ENCODE peak calls at places on chromosome 15, in nine cellular contexts. K, A, E, G, P, M, Z, Y and I are unnamed samples.

GRCh38 chr15:58520464-58520863 is 88.7 kb downstream of the LIPC start:
- DNase-seq in M (no peak), A (no peak), Y (no peak), G (no peak), Z (no peak), K (peak; percentile 44), P (no peak), E (no peak), I (no peak)

GRCh38 chr15:73697033-73697467 is 12.9 kb downstream of the CD276 start:
- DNase-seq in M (peak; percentile 90), E (peak; percentile 98), P (peak; percentile 96), Z (peak; percentile 66), G (peak; percentile 98), K (peak; percentile 78), Y (peak; percentile 95), A (peak; percentile 75), I (peak; percentile 77)

GRCh38 chr15:51180534-51180933 is 85.8 kb upstream of the TNFAIP8L3 start:
- DNase-seq in Y (no peak), P (no peak), A (no peak), G (no peak), K (no peak), E (no peak), Z (no peak), M (no peak), I (no peak)

GRCh38 chr15:45635191-45635638 is 386 bp downstream of the SQOR start:
- DNase-seq in M (peak; percentile 78), K (no peak), P (peak; percentile 51), Z (peak; percentile 29), G (no peak), Y (no peak), A (peak; percentile 37), E (peak; percentile 83), I (peak; percentile 72)

GRCh38 chr15:35481992-35482391 is 64.0 kb downstream of the DPH6 start:
- DNase-seq in Y (peak; percentile 40), E (peak; percentile 95), P (peak; percentile 98), Z (no peak), K (peak; percentile 46), M (no peak), G (peak; percentile 48), A (peak; percentile 50), I (no peak)

GRCh38 chr15:71228403-71228802 is 113.1 kb downstream of the THSD4 start:
- DNase-seq in A (no peak), Z (no peak), G (no peak), E (no peak), M (no peak), K (no peak), P (no peak), Y (peak; percentile 58), I (no peak)

GRCh38 chr15:63334821-63335220 is 46.8 kb downstream of the CA12 start:
- DNase-seq in G (no peak), M (no peak), Z (no peak), K (no peak), Y (no peak), P (no peak), A (no peak), E (no peak), I (no peak)

GRCh38 chr15:82045179-82045891 is 483 bp downstream of the MEX3B start:
- DNase-seq in M (peak; percentile 53), A (peak; percentile 80), Z (no peak), Y (peak; percentile 53), P (no peak), K (peak; percentile 79), E (peak; percentile 76), G (peak; percentile 61), I (peak; percentile 36)

GRCh38 chr15:99435138-99435695 is 130.6 kb upstream of the MEF2A start:
- DNase-seq in K (peak; percentile 51), E (peak; percentile 78), Y (no peak), Z (no peak), G (no peak), P (peak; percentile 79), A (no peak), M (peak; percentile 50), I (no peak)

GRCh38 chr15:35545316-35545824 is 595 bp downstream of the DPH6 start:
- DNase-seq in K (no peak), Y (peak; percentile 79), E (no peak), G (peak; percentile 78), P (peak; percentile 38), Z (no peak), A (no peak), M (peak; percentile 56), I (peak; percentile 21)

GRCh38 chr15:85030301-85031049 is 48.8 kb downstream of the PDE8A start:
- DNase-seq in A (peak; percentile 52), Y (no peak), Z (no peak), P (peak; percentile 19), M (no peak), K (no peak), G (peak; percentile 57), E (no peak), I (no peak)

GRCh38 chr15:62880278-62880677 is 162.3 kb upstream of the TPM1 start:
- DNase-seq in A (no peak), P (no peak), Z (no peak), E (no peak), M (no peak), G (peak; percentile 69), K (no peak), Y (peak; percentile 72), I (no peak)

GRCh38 chr15:23395030-23395692 is 40.6 kb downstream of the GOLGA8S start:
- DNase-seq in M (no peak), Y (no peak), P (peak; percentile 12), A (no peak), Z (no peak), K (no peak), G (no peak), E (peak; percentile 55), I (no peak)

GRCh38 chr15:36221992-36222391 is 357.4 kb upstream of the CDIN1 start:
- DNase-seq in P (no peak), Y (no peak), A (no peak), Z (no peak), K (no peak), G (no peak), E (no peak), M (no peak), I (no peak)

GRCh38 chr15:29170496-29170895 is 99.1 kb downstream of the NSMCE3 start:
- DNase-seq in Y (no peak), Z (no peak), A (no peak), K (no peak), G (no peak), P (no peak), E (no peak), M (no peak), I (no peak)

GRCh38 chr15:77653832-77654480 is 21.2 kb upstream of the LINGO1 start:
- DNase-seq in Y (no peak), M (no peak), Z (no peak), G (no peak), P (no peak), K (no peak), A (no peak), E (no peak), I (no peak)

GRCh38 chr15:39580630-39581500 is at the start of gene THBS1:
- DNase-seq in G (peak; percentile 98), P (peak; percentile 94), K (peak; percentile 98), Y (peak; percentile 88), A (peak; percentile 98), E (peak; percentile 99), M (peak; percentile 91), Z (peak; percentile 57), I (peak; percentile 73)

GRCh38 chr15:101445109-101445508 is 44.4 kb downstream of the PCSK6 start:
- DNase-seq in P (no peak), G (no peak), E (peak; percentile 29), K (no peak), M (no peak), A (no peak), Z (no peak), Y (no peak), I (no peak)

GRCh38 chr15:35062164-35063099 is 22.7 kb downstream of the NANOGP8 start:
- DNase-seq in Y (no peak), P (no peak), A (no peak), M (no peak), E (no peak), Z (no peak), G (no peak), K (no peak), I (no peak)

GRCh38 chr15:67013696-67014095 is 51.7 kb upstream of the SMAD3 start:
- DNase-seq in E (no peak), A (peak; percentile 72), G (peak; percentile 72), P (no peak), Z (no peak), M (no peak), Y (peak; percentile 77), K (peak; percentile 80), I (no peak)

GRCh38 chr15:63390689-63391088 is 9.0 kb upstream of the CA12 start:
- DNase-seq in Y (no peak), E (peak; percentile 9), P (no peak), K (no peak), A (no peak), G (no peak), Z (no peak), M (no peak), I (no peak)

GRCh38 chr15:52134502-52135144 is 22.0 kb upstream of the BCL2L10 start:
- DNase-seq in A (no peak), M (no peak), K (peak; percentile 20), P (no peak), Y (no peak), G (no peak), Z (no peak), E (no peak), I (no peak)

GRCh38 chr15:68808770-68809169 is 11.9 kb downstream of the ANP32A start:
- DNase-seq in E (no peak), A (no peak), M (no peak), K (peak; percentile 39), P (no peak), Y (no peak), Z (no peak), G (no peak), I (no peak)
- H3K4me1 ChIP-seq in E (peaks cover 12% of the 10 kb centered on the region), A (peaks cover 13% of the 10 kb centered on the region), M (peaks cover 19% of the 10 kb centered on the region), K (peaks cover 4% of the 10 kb centered on the region), P (peaks cover 2% of the 10 kb centered on the region), Y (peaks cover 2% of the 10 kb centered on the region), Z (peaks cover 27% of the 10 kb centered on the region), G (peaks cover 62% of the 10 kb centered on the region), I (peaks cover 75% of the 10 kb centered on the region)

DNA sequence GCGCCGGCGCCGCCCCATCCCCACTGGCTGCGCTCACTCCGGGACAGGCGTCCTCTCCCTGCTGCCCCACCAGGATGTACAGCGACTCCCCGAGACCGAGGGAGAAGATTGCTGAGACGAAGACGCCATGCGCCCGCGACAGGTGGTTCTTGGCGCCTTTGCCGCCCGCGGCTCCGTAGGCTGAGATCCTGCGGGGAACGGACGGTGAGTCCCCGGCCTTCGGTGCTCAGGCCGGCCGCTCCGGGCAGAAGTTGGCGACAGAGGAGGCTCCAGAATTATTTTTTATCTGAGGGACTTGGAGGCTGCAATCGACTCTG is 1.6 kb downstream of the LTK start:
- DNase-seq in K (peak; percentile 66), M (no peak), Z (no peak), G (no peak), A (no peak), Y (no peak), E (no peak), P (no peak), I (no peak)
- H3K4me3 ChIP-seq in K (no peak overlapping the region), M (no peak overlapping the region), Z (peak overlapping the region; percentile 39), G (no peak overlapping the region), A (no peak overlapping the region), Y (no peak overlapping the region), E (no peak overlapping the region), P (no peak overlapping the region), I (peak overlapping the region; percentile 43)

GRCh38 chr15:96344706-96345559 is 14.4 kb downstream of the NR2F2 start:
- DNase-seq in Z (no peak), G (no peak), Y (no peak), E (no peak), A (no peak), P (no peak), M (no peak), K (peak; percentile 68), I (no peak)
- H3K4me1 ChIP-seq in Z (no peaks in the 10 kb centered on the region), G (no peaks in the 10 kb centered on the region), Y (peaks cover 9% of the 10 kb centered on the region), E (no peaks in the 10 kb centered on the region), A (peaks cover 30% of the 10 kb centered on the region), P (no peaks in the 10 kb centered on the region), M (no peaks in the 10 kb centered on the region), K (no peaks in the 10 kb centered on the region), I (peaks cover 22% of the 10 kb centered on the region)

GRCh38 chr15:89404023-89404422 is 69.4 kb upstream of the POLG start:
- DNase-seq in G (no peak), K (no peak), Z (no peak), P (no peak), Y (no peak), A (no peak), E (no peak), M (no peak), I (no peak)
- H3K4me3 ChIP-seq in G (no peak overlapping the region), K (no peak overlapping the region), Z (no peak overlapping the region), P (no peak overlapping the region), Y (no peak overlapping the region), A (no peak overlapping the region), E (no peak overlapping the region), M (no peak overlapping the region), I (no peak overlapping the region)